ENCODE peak calls at places on chromosomes 12 and 14, in four cellular contexts. G, Q, H and N are unnamed samples.

GRCh38 chr12:12190087-12190809 is 76.6 kb downstream of the LRP6 start:
- DNase-seq in Q (no peak), H (no peak), G (no peak), N (no peak)

GRCh38 chr14:105275267-105275946 is 25.4 kb downstream of the BRF1 start:
- DNase-seq in G (peak; percentile 18), H (no peak), Q (peak; percentile 70), N (no peak)

GRCh38 chr12:67524861-67525499 is 123.6 kb upstream of the DYRK2 start:
- DNase-seq in Q (no peak), G (no peak), H (no peak), N (no peak)

GRCh38 chr12:24280085-24280842 is 330.8 kb upstream of the SOX5 start:
- DNase-seq in Q (no peak), H (no peak), G (no peak), N (no peak)

GRCh38 chr14:96380735-96381134 is 11.2 kb upstream of the AK7 start:
- DNase-seq in Q (no peak), H (no peak), G (no peak), N (no peak)

GRCh38 chr12:58906917-58907316 is 13.4 kb downstream of the LRIG3 start:
- DNase-seq in Q (no peak), H (no peak), G (no peak), N (no peak)

GRCh38 chr14:63705561-63706070 is 22.2 kb downstream of the SGPP1 start:
- DNase-seq in Q (no peak), G (no peak), H (no peak), N (no peak)

GRCh38 chr14:32633214-32633864 is 304.2 kb downstream of the AKAP6 start:
- DNase-seq in G (no peak), H (no peak), Q (no peak), N (peak; percentile 9)

GRCh38 chr12:75959060-75959459 is 72.5 kb downstream of the PHLDA1 start:
- DNase-seq in Q (no peak), G (no peak), H (no peak), N (no peak)

GRCh38 chr12:71589478-71589881 is 74.2 kb downstream of the ZFC3H1 start:
- DNase-seq in Q (no peak), G (no peak), H (no peak), N (no peak)

GRCh38 chr14:69475194-69475818 is 9.2 kb upstream of the PLEKHD1 start:
- DNase-seq in G (no peak), H (peak; percentile 76), Q (no peak), N (no peak)

GRCh38 chr12:96170328-96170727 is 23.8 kb upstream of the ELK3 start:
- DNase-seq in G (no peak), Q (no peak), H (no peak), N (no peak)

GRCh38 chr14:95667251-95667693 is 19.0 kb upstream of the TCL1B start:
- DNase-seq in Q (no peak), H (peak; percentile 98), G (no peak), N (no peak)

GRCh38 chr12:98456583-98457573 is 58.5 kb upstream of the TMPO start:
- DNase-seq in G (peak; percentile 66), Q (peak; percentile 31), H (no peak), N (peak; percentile 44)

GRCh38 chr14:68820536-68820935 is 27.7 kb upstream of the ZFP36L1 start:
- DNase-seq in H (no peak), G (no peak), Q (no peak), N (no peak)

GRCh38 chr14:102565959-102566358 is 26.5 kb upstream of the RCOR1 start:
- DNase-seq in G (no peak), Q (no peak), H (no peak), N (no peak)

GRCh38 chr14:75927564-75928087 is 54.2 kb downstream of the TGFB3 start:
- DNase-seq in Q (no peak), H (no peak), G (no peak), N (peak; percentile 18)

GRCh38 chr14:106875503-106875902 is 1349.1 kb downstream of the TMEM121 start:
- DNase-seq in G (peak; percentile 78), H (no peak), Q (no peak), N (peak; percentile 43)

GRCh38 chr14:30227871-30228270 is 300.2 kb upstream of the PRKD1 start:
- DNase-seq in Q (peak; percentile 58), H (no peak), G (no peak), N (no peak)

GRCh38 chr14:101065246-101065645 is 161.7 kb upstream of the RTL1 start:
- DNase-seq in H (no peak), G (no peak), Q (no peak), N (no peak)

GRCh38 chr14:50044040-50044651 is 72.2 kb downstream of the VCPKMT start:
- DNase-seq in H (no peak), G (no peak), Q (no peak), N (no peak)